ENCODE peak calls at places on chromosomes 3 and 15, in four cellular contexts. T, R, M and K are unnamed samples.

GRCh38 chr3:24548278-24548677 is 53.6 kb upstream of the THRB start:
- DNase-seq in R (no peak), M (no peak), T (peak), K (no peak)

GRCh38 chr3:144362126-144362525 is 390.5 kb downstream of the DIPK2A start:
- DNase-seq in M (no peak), R (no peak), T (peak), K (no peak)

GRCh38 chr3:159635047-159635641 is 353.5 kb upstream of the IL12A start:
- DNase-seq in R (no peak), T (peak), M (no peak), K (no peak)

GRCh38 chr3:44033123-44033522 is 208.6 kb upstream of the TOPAZ1 start:
- DNase-seq in R (no peak), M (no peak), T (no peak), K (no peak)

GRCh38 chr3:106628407-106628806 is 748.8 kb upstream of the CCDC54 start:
- DNase-seq in M (no peak), R (no peak), T (peak), K (no peak)

GRCh38 chr15:40565333-40566238 is 744 bp upstream of the CCDC32 start:
- DNase-seq in R (no peak), M (no peak), T (no peak), K (no peak)

GRCh38 chr3:155356594-155357370 is 63.3 kb upstream of the STRIT1 start:
- DNase-seq in T (no peak), M (no peak), R (no peak), K (no peak)

GRCh38 chr15:58748787-58749531 is 548 bp downstream of the ADAM10 start:
- DNase-seq in T (peak), R (peak), M (peak), K (peak)

GRCh38 chr3:185828755-185829154 is 3.9 kb upstream of the IGF2BP2 start:
- DNase-seq in M (no peak), R (no peak), T (no peak), K (no peak)

GRCh38 chr3:71753716-71754609 is at the start of gene GPR27:
- DNase-seq in R (peak), M (peak), T (peak), K (peak)

GRCh38 chr3:182399978-182400737 is 393.1 kb upstream of the ATP11B start:
- DNase-seq in R (no peak), M (no peak), T (no peak), K (no peak)

GRCh38 chr3:27714101-27714526 is 8.0 kb downstream of the EOMES start:
- DNase-seq in M (no peak), T (no peak), R (no peak), K (no peak)

GRCh38 chr3:58093573-58094195 is 85.5 kb downstream of the FLNB start:
- DNase-seq in M (no peak), T (peak), R (no peak), K (no peak)

GRCh38 chr3:30632521-30632920 is 26.1 kb downstream of the TGFBR2 start:
- DNase-seq in T (no peak), R (no peak), M (no peak), K (no peak)

GRCh38 chr15:22968356-22968755 is 11.8 kb downstream of the CYFIP1 start:
- DNase-seq in M (no peak), T (peak), R (no peak), K (no peak)

GRCh38 chr3:192336286-192336685 is 391.1 kb downstream of the FGF12 start:
- DNase-seq in R (no peak), T (no peak), M (no peak), K (no peak)

GRCh38 chr3:62415312-62415791 is 42.0 kb upstream of the FEZF2 start:
- DNase-seq in M (peak), T (no peak), R (no peak), K (no peak)

GRCh38 chr15:28875461-28875965 is 10.3 kb upstream of the APBA2 start:
- DNase-seq in M (no peak), T (no peak), R (no peak), K (no peak)

GRCh38 chr3:126618021-126618420 is 36.9 kb downstream of the TXNRD3 start:
- DNase-seq in T (peak), R (no peak), M (no peak), K (no peak)

GRCh38 chr3:187903697-187904096 is 158.4 kb upstream of the BCL6 start:
- DNase-seq in M (no peak), T (no peak), R (no peak), K (no peak)

GRCh38 chr15:57751177-57751800 is 44.8 kb downstream of the POLR2M start:
- DNase-seq in M (no peak), T (peak), R (no peak), K (peak)

GRCh38 chr3:34106879-34107278 is 308.4 kb downstream of the PDCD6IP start:
- DNase-seq in T (no peak), R (no peak), M (peak), K (peak)

GRCh38 chr15:65245096-65245849 is 34.0 kb upstream of the CILP start:
- DNase-seq in T (peak), M (no peak), R (peak), K (no peak)

GRCh38 chr15:35000511-35000910 is 12.4 kb upstream of the ZNF770 start:
- DNase-seq in R (no peak), T (peak), M (no peak), K (no peak)

GRCh38 chr15:79035111-79035601 is 55.4 kb downstream of the RASGRF1 start:
- DNase-seq in T (no peak), R (no peak), M (no peak), K (no peak)
- TF ChIP-seq CTCF in T (peak), R (no peak), M (peak), K (peak)

DNA sequence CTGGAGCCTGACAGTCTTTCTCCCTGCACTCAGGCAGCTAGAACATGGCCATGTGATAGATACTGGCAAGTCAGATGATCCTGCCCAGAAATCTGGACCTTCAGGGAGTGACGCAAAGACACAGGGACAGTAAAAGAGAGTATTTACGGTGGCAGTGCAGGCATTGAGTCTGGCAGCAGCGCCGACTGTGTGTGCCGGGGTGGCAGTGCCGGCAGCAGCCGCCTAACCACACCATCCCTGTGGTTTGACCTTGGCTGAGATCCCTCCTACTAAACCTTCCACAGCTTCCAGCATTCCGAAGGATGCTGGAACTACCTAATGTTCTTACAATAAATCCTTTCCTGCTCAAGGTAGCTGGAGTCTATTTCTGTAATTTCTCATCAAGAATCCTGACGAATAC is 4.6 kb upstream of the TSPAN3 start:
- DNase-seq in T (no peak), M (no peak), R (no peak), K (no peak)
- TF ChIP-seq CTCF in T (no peak), M (no peak), R (peak), K (no peak)

GRCh38 chr3:52512105-52512504 is 17.0 kb downstream of the STAB1 start:
- DNase-seq in T (no peak), R (no peak), M (no peak), K (no peak)
- TF ChIP-seq CTCF in T (no peak), R (no peak), M (no peak), K (no peak)

DNA sequence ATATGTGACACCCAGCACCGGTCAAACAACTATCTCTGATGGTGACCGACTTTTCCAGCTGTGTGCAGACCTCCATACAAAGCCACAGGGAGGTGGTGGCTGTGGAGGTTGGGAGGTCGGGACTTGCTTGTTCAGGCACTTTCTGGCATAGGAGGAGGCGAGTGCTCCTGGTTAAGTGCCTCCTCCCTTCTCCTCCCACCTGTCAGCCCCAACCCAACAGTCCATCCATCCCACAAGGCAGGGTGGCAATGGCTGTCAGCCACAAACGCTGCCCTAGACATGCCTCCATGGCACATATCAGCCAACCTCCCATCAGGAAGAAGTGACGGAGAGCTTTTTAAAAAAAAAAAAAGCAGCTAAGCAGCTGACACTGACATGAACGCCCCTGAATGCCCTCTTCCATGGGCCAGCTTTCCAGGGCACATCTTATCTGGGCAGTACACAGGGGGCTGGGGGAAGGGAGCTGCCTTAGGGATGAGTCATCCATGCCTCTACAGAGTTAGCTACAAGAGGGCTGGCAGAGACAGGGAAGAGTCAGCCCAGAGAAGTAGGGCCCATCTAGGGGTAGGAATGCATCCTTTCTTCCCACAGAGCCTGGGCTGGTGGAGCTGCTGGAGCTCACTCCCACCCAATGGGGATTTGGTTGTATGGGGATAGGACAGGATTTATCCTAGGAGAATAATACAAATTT is 41.2 kb downstream of the CCDC12 start:
- DNase-seq in R (peak), M (no peak), T (peak), K (peak)
- TF ChIP-seq CTCF in R (peak), M (no peak), T (peak), K (no peak)

DNA sequence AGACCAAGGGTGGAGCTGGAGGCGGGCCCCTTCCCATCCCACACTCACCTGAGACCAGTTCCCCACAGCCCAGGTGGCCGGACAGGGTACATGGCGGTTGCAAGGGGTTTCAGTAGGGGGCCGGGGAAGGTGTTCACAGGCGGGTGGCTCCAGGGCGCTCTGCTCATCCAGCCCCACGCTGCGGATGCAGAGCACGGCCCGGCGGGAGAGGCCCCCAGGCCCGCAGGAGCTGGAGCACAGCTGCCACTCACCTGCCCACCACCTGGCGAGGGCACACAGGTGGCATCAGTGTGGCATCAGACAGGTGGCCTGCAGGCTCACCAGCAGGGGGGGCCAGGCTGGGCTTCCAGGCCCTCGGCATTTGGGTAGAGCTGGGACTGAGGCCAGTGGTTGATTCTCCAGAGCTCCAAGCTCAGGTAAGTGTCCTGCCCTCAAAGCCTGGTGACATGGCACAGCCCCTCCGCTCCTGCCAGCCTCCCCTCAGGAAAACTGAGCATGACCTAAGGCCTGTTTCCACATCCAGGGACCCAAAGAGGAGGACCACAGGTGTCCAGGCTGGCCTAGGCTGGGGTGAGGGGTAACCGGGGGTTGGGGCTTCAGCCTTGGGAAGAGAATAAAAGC is 43.8 kb downstream of the ADAMTS7 start:
- DNase-seq in T (no peak), R (peak), M (no peak), K (no peak)
- TF ChIP-seq CTCF in T (no peak), R (no peak), M (no peak), K (no peak)

GRCh38 chr15:44535509-44536297 is 1.2 kb upstream of the EIF3J start:
- DNase-seq in M (peak), T (no peak), R (no peak), K (peak)

GRCh38 chr15:44535092-44535491 is 1.9 kb upstream of the EIF3J start:
- DNase-seq in R (no peak), M (no peak), T (no peak), K (no peak)

GRCh38 chr15:44530653-44531052 is 6.3 kb upstream of the EIF3J start:
- DNase-seq in T (no peak), M (no peak), R (no peak), K (no peak)

GRCh38 chr15:44529864-44530604 is 6.9 kb upstream of the EIF3J start:
- DNase-seq in T (no peak), R (no peak), M (no peak), K (no peak)

DNA sequence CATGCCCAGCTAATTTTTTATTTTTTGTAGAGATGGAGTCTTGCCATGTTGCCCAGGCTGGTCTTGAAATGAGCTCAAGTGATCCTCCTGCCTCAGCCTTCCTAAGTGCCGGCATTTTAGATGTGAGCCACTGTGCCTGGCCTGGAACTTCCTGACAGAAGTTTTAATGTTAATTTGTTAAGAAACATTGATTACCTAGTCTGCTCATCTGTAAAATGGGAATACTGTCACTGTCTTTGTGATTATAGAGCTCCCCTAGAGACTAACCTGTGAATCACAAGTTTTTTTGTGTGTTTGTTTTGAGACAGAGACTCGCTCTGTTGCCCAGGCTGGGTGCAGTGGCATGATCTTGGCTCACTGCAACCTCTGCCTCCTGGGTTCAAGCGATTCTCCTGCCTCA is 4.3 kb upstream of the EIF3J start:
- DNase-seq in R (no peak), T (no peak), M (no peak), K (no peak)
- TF ChIP-seq CTCF in R (no peak), T (no peak), M (no peak), K (no peak)

GRCh38 chr15:51286816-51287215 is 51.6 kb downstream of the CYP19A1 start:
- DNase-seq in R (no peak), M (no peak), T (no peak), K (no peak)

GRCh38 chr15:51280838-51281237 is 57.6 kb downstream of the CYP19A1 start:
- DNase-seq in M (no peak), R (no peak), T (no peak), K (no peak)

GRCh38 chr15:51284871-51285270 is 53.5 kb downstream of the CYP19A1 start:
- DNase-seq in R (no peak), T (no peak), M (no peak), K (no peak)

GRCh38 chr15:51281368-51281967 is 56.9 kb downstream of the CYP19A1 start:
- DNase-seq in T (peak), M (peak), R (peak), K (peak)

GRCh38 chr15:51283026-51283425 is 55.4 kb downstream of the CYP19A1 start:
- DNase-seq in R (no peak), T (no peak), M (no peak), K (no peak)
- TF ChIP-seq CTCF in R (no peak), T (no peak), M (no peak), K (no peak)

GRCh38 chr3:194049394-194049793 is 86.6 kb upstream of the HES1 start:
- DNase-seq in R (no peak), T (no peak), M (no peak), K (no peak)
- TF ChIP-seq CTCF in R (no peak), T (no peak), M (no peak), K (no peak)